ENCODE peak calls at places on chromosomes 1 and 21, in five cellular contexts. Z is D341Med, A is fibroblast of the conjunctiva, T is fibroblast of pulmonary artery, V is NAMALWA. J is an unnamed sample.

GRCh38 chr1:245888809-245889208 is 618.3 kb downstream of the SMYD3 start:
- DNase-seq in A (no peak), Z (no peak), T (peak; percentile 66), V (peak; percentile 60), J (no peak)

GRCh38 chr1:3560981-3561380 is 50.3 kb downstream of the MEGF6 start:
- DNase-seq in Z (no peak), V (no peak), A (no peak), T (no peak), J (no peak)

GRCh38 chr21:39911792-39912191 is 44.6 kb downstream of the PCP4 start:
- DNase-seq in A (no peak), Z (no peak), V (no peak), T (no peak), J (no peak)

GRCh38 chr21:32578107-32578691 is 7.1 kb downstream of the TCP10L start:
- DNase-seq in T (peak; percentile 26), V (no peak), Z (no peak), A (no peak), J (no peak)

GRCh38 chr1:7117599-7118281 is 332.5 kb downstream of the CAMTA1 start:
- DNase-seq in V (peak; percentile 36), Z (peak; percentile 70), T (peak; percentile 55), A (peak; percentile 81), J (no peak)

GRCh38 chr1:109312246-109312645 is 5.4 kb upstream of the MYBPHL start:
- DNase-seq in Z (no peak), T (no peak), A (no peak), V (no peak), J (no peak)

GRCh38 chr1:150875197-150876110 is 945 bp downstream of the ARNT start:
- DNase-seq in V (peak; percentile 76), A (no peak), Z (peak; percentile 43), T (peak; percentile 52), J (no peak)

GRCh38 chr1:176903474-176903873 is 261.0 kb downstream of the ASTN1 start:
- DNase-seq in T (peak; percentile 52), Z (no peak), V (no peak), A (no peak), J (no peak)

GRCh38 chr1:1331068-1331965 is at the start of gene TAS1R3:
- DNase-seq in Z (no peak), T (no peak), V (no peak), A (no peak), J (no peak)

GRCh38 chr1:93082313-93082712 is 3.2 kb downstream of the MTF2 start:
- DNase-seq in V (no peak), Z (no peak), T (no peak), A (no peak), J (no peak)

GRCh38 chr1:111474521-111474920 is 737 bp downstream of the C1orf162 start:
- DNase-seq in A (no peak), T (no peak), V (no peak), Z (no peak), J (no peak)

GRCh38 chr1:205599667-205600042 is 32.2 kb downstream of the ELK4 start:
- DNase-seq in Z (no peak), V (no peak), A (no peak), T (no peak), J (no peak)

GRCh38 chr1:22815421-22816062 is 104.9 kb downstream of the EPHB2 start:
- DNase-seq in Z (no peak), V (no peak), A (no peak), T (no peak), J (no peak)

GRCh38 chr1:229209816-229210215 is 61.1 kb upstream of the RAB4A start:
- DNase-seq in A (no peak), Z (no peak), V (no peak), T (peak; percentile 99), J (no peak)

GRCh38 chr1:57831624-57832023 is 407.8 kb upstream of the DAB1 start:
- DNase-seq in A (no peak), V (no peak), Z (no peak), T (peak; percentile 51), J (peak; percentile 11)

GRCh38 chr21:41848971-41849580 is 30.1 kb downstream of the PRDM15 start:
- DNase-seq in Z (no peak), V (no peak), A (no peak), T (no peak), J (no peak)

GRCh38 chr1:169711469-169712308 is at the start of gene SELL:
- DNase-seq in V (peak; percentile 91), Z (peak; percentile 79), T (peak; percentile 91), A (peak; percentile 64), J (peak; percentile 4)

GRCh38 chr1:101235696-101236545 is 898 bp upstream of the S1PR1 start:
- DNase-seq in V (peak; percentile 48), A (no peak), Z (peak; percentile 51), T (peak; percentile 61), J (no peak)

GRCh38 chr1:91876751-91877573 is 9.0 kb downstream of the TGFBR3 start:
- DNase-seq in Z (no peak), A (no peak), V (no peak), T (no peak), J (peak; percentile 6)

GRCh38 chr1:17307946-17308345 is at the start of gene PADI4:
- DNase-seq in Z (no peak), T (no peak), V (no peak), A (no peak), J (no peak)

GRCh38 chr1:17955302-17956285 is 152.0 kb upstream of the IGSF21 start:
- DNase-seq in A (no peak), Z (no peak), V (no peak), T (no peak), J (no peak)

GRCh38 chr1:232620356-232620841 is 9.5 kb downstream of the SIPA1L2 start:
- DNase-seq in T (peak; percentile 96), A (no peak), Z (peak; percentile 46), V (peak; percentile 57), J (no peak)

GRCh38 chr1:233020441-233020840 is 70.0 kb downstream of the NTPCR start:
- DNase-seq in Z (no peak), V (no peak), A (no peak), T (peak; percentile 38), J (no peak)

GRCh38 chr1:230463760-230464159 is 37.6 kb upstream of the PGBD5 start:
- DNase-seq in T (no peak), V (no peak), Z (no peak), A (no peak), J (no peak)

GRCh38 chr1:158014702-158015320 is 21.4 kb downstream of the KIRREL1 start:
- DNase-seq in T (no peak), V (no peak), A (no peak), Z (no peak), J (no peak)

GRCh38 chr1:35486858-35487408 is 70.3 kb downstream of the KIAA0319L start:
- DNase-seq in A (no peak), T (no peak), Z (no peak), V (no peak), J (no peak)

GRCh38 chr1:84370831-84371394 is 27.4 kb upstream of the DNASE2B start:
- DNase-seq in T (peak; percentile 64), A (no peak), Z (no peak), V (no peak), J (no peak)

GRCh38 chr1:203041351-203041932 is 15.2 kb downstream of the PPFIA4 start:
- DNase-seq in T (no peak), Z (no peak), A (no peak), V (no peak), J (no peak)

GRCh38 chr1:10693497-10694273 is 102.8 kb downstream of the CASZ1 start:
- DNase-seq in V (peak; percentile 75), T (no peak), Z (peak; percentile 62), A (no peak), J (no peak)

GRCh38 chr1:30919025-30919881 is 10.7 kb upstream of the SDC3 start:
- DNase-seq in V (peak; percentile 42), T (peak; percentile 70), Z (no peak), A (peak; percentile 45), J (no peak)

GRCh38 chr1:53594391-53595180 is 135.4 kb downstream of the DMRTB1 start:
- DNase-seq in V (no peak), Z (no peak), T (no peak), A (no peak), J (no peak)

GRCh38 chr1:234608720-234609527 is 1.1 kb downstream of the IRF2BP2 start:
- DNase-seq in A (no peak), T (peak; percentile 66), Z (peak; percentile 49), V (peak; percentile 70), J (no peak)